ENCODE peak calls at places on chromosomes 4 and X, in four cellular contexts. W is activated naive CD4-positive, alpha-beta T cell treated with anti-CD3 and anti-CD28 coated beads, Interleukin-2, amount 50 U/mL, for 16 hours; P is left cardiac atrium; E is hypothalamus. K is an unnamed sample.
A peak's percentile ranks its signal among the peaks of the same experiment; 100 is the strongest.

GRCh38 chr4:2407991-2408342 is 10.5 kb downstream of the ZFYVE28 start:
- DNase-seq in W (no peak), P (no peak), E (no peak), K (no peak)

GRCh38 chr4:168021666-168022065 is 70.7 kb upstream of the ANXA10 start:
- DNase-seq in W (no peak), P (no peak), E (no peak), K (no peak)

GRCh38 chr4:182017038-182017437 is 226.2 kb upstream of the TENM3 start:
- DNase-seq in W (no peak), P (no peak), E (no peak), K (no peak)

GRCh38 chr4:175671491-175671934 is 140.6 kb downstream of the GPM6A start:
- DNase-seq in W (no peak), P (no peak), E (peak; percentile 25), K (no peak)

GRCh38 chrX:25049971-25050370 is 34.2 kb upstream of the ARX start:
- DNase-seq in W (no peak), P (no peak), E (no peak), K (no peak)

GRCh38 chrX:152640039-152640818 is 2.5 kb downstream of the GABRQ start:
- DNase-seq in W (no peak), P (no peak), E (no peak), K (no peak)

GRCh38 chr4:7186081-7186480 is 6.3 kb upstream of the SORCS2 start:
- DNase-seq in W (no peak), P (no peak), E (no peak), K (no peak)

GRCh38 chr4:108830509-108831244 is 67.8 kb upstream of the ETNPPL start:
- DNase-seq in W (no peak), P (peak; percentile 76), E (no peak), K (peak; percentile 72)

GRCh38 chr4:68132342-68132741 is 2.7 kb upstream of the TMPRSS11F start:
- DNase-seq in W (no peak), P (no peak), E (no peak), K (no peak)

GRCh38 chr4:82044141-82044993 is 329.4 kb downstream of the HNRNPD start:
- DNase-seq in W (peak; percentile 17), P (peak; percentile 76), E (peak; percentile 65), K (peak; percentile 65)

GRCh38 chrX:39149761-39150160 is 348.5 kb downstream of the MID1IP1 start:
- DNase-seq in W (peak; percentile 63), P (peak; percentile 73), E (peak; percentile 15), K (peak; percentile 85)

GRCh38 chr4:157012781-157013180 is 41.2 kb upstream of the PDGFC start:
- DNase-seq in W (no peak), P (no peak), E (no peak), K (no peak)

GRCh38 chrX:41043950-41044349 is 41.3 kb upstream of the USP9X start:
- DNase-seq in W (no peak), P (no peak), E (no peak), K (no peak)

GRCh38 chr4:76738081-76738931 is 159.6 kb downstream of the SOWAHB start:
- DNase-seq in W (no peak), P (peak; percentile 42), E (no peak), K (peak; percentile 40)

GRCh38 chr4:181613210-181613609 is 630.0 kb upstream of the TENM3 start:
- DNase-seq in W (no peak), P (no peak), E (no peak), K (no peak)

GRCh38 chr4:150423503-150423902 is 158.4 kb upstream of the MAB21L2 start:
- DNase-seq in W (no peak), P (no peak), E (no peak), K (no peak)

GRCh38 chr4:69727924-69728323 is 32.5 kb downstream of the SULT1B1 start:
- DNase-seq in W (no peak), P (no peak), E (no peak), K (no peak)

GRCh38 chr4:3489451-3489962 is 26.4 kb downstream of the DOK7 start:
- DNase-seq in W (no peak), P (no peak), E (no peak), K (no peak)

GRCh38 chr4:139524062-139524631 is 31.9 kb downstream of the SETD7 start:
- DNase-seq in W (no peak), P (no peak), E (no peak), K (no peak)

GRCh38 chrX:21996872-21997271 is 35.3 kb upstream of the PHEX start:
- DNase-seq in W (no peak), P (no peak), E (no peak), K (no peak)

GRCh38 chr4:112058433-112058832 is 86.8 kb upstream of the FAM241A start:
- DNase-seq in W (no peak), P (no peak), E (no peak), K (no peak)

GRCh38 chrX:150897371-150898319 is 823 bp downstream of the CD99L2 start:
- DNase-seq in W (peak; percentile 64), P (no peak), E (no peak), K (no peak)

GRCh38 chr4:47741200-47741599 is 96.7 kb downstream of the CORIN start:
- DNase-seq in W (no peak), P (no peak), E (no peak), K (no peak)

GRCh38 chr4:151340751-151341385 is 15.5 kb upstream of the SH3D19 start:
- DNase-seq in W (no peak), P (no peak), E (no peak), K (no peak)

GRCh38 chr4:112894951-112895350 is 154.5 kb upstream of the ANK2 start:
- DNase-seq in W (no peak), P (no peak), E (no peak), K (no peak)

GRCh38 chr4:6974138-6974848 is 64.7 kb downstream of the TBC1D14 start:
- DNase-seq in W (peak; percentile 80), P (peak; percentile 80), E (peak; percentile 59), K (peak; percentile 80)

GRCh38 chrX:39869846-39870601 is 227.7 kb downstream of the BCOR start:
- DNase-seq in W (peak; percentile 55), P (no peak), E (no peak), K (no peak)

GRCh38 chr4:165343353-165344191 is 16.1 kb downstream of the MSMO1 start:
- DNase-seq in W (no peak), P (no peak), E (no peak), K (peak; percentile 29)

GRCh38 chrX:142251665-142252064 is 46.6 kb upstream of the MAGEC2 start:
- DNase-seq in W (no peak), P (no peak), E (no peak), K (no peak)

GRCh38 chr4:120843840-120844527 is 78.5 kb downstream of the PRDM5 start:
- DNase-seq in W (no peak), P (peak; percentile 23), E (no peak), K (peak; percentile 49)

GRCh38 chr4:79599691-79600090 is 191.7 kb upstream of the GK2 start:
- DNase-seq in W (no peak), P (no peak), E (no peak), K (no peak)

GRCh38 chr4:14867847-14868246 is 134.4 kb upstream of the CPEB2 start:
- DNase-seq in W (no peak), P (no peak), E (no peak), K (no peak)

GRCh38 chr4:145523117-145523516 is 41.5 kb downstream of the SMAD1 start:
- DNase-seq in W (no peak), P (no peak), E (no peak), K (no peak)

GRCh38 chrX:113741744-113742143 is 842.1 kb upstream of the HTR2C start:
- DNase-seq in W (no peak), P (no peak), E (no peak), K (no peak)

GRCh38 chr4:112514079-112514448 is 1.9 kb downstream of the NEUROG2 start:
- DNase-seq in W (no peak), P (no peak), E (no peak), K (no peak)

GRCh38 chrX:45769919-45770582 is 569.4 kb upstream of the DIPK2B start:
- DNase-seq in W (peak; percentile 13), P (peak; percentile 71), E (no peak), K (peak; percentile 67)

GRCh38 chr4:106588906-106589305 is 220.3 kb upstream of the GIMD1 start:
- DNase-seq in W (no peak), P (no peak), E (no peak), K (no peak)

GRCh38 chr4:78602334-78602733 is 50.8 kb downstream of the ANXA3 start:
- DNase-seq in W (no peak), P (no peak), E (no peak), K (no peak)

GRCh38 chrX:17030580-17031285 is 84.3 kb downstream of the REPS2 start:
- DNase-seq in W (no peak), P (no peak), E (no peak), K (no peak)

GRCh38 chr4:6041794-6042193 is 23.6 kb upstream of the C4orf50 start:
- DNase-seq in W (no peak), P (no peak), E (no peak), K (no peak)

K was measured in left ventricle myocardium superior.